ENCODE peak calls at places on chromosomes 13 and 19, in four cellular contexts. K, Q, Z and X are unnamed samples.

GRCh38 chr19:58361900-58362271 is 665 bp downstream of the ZNF497 start:
- DNase-seq in Q (peak), K (no peak), Z (peak), X (peak)

GRCh38 chr19:41540041-41540695 is 35.8 kb upstream of the CEACAM21 start:
- DNase-seq in K (no peak), Q (no peak), Z (no peak), X (no peak)

GRCh38 chr13:113930711-113931637 is 42.9 kb downstream of the C13orf46 start:
- DNase-seq in Z (no peak), Q (no peak), K (no peak), X (no peak)

GRCh38 chr19:7914598-7915045 is at the start of gene TGFBR3L:
- DNase-seq in K (no peak), Q (no peak), Z (no peak), X (no peak)

GRCh38 chr19:750640-751423 is at the start of gene MISP:
- DNase-seq in Z (no peak), K (no peak), Q (no peak), X (no peak)

GRCh38 chr19:50501186-50501567 is 9.8 kb downstream of the JOSD2 start:
- DNase-seq in Q (no peak), K (no peak), Z (no peak), X (no peak)

GRCh38 chr19:19259741-19260140 is 13.4 kb downstream of the TM6SF2 start:
- DNase-seq in Q (no peak), Z (no peak), K (no peak), X (peak)

GRCh38 chr13:74026753-74027152 is 107.5 kb downstream of the KLF12 start:
- DNase-seq in Z (no peak), K (no peak), Q (no peak), X (peak)

GRCh38 chr13:36420437-36420891 is 11.8 kb upstream of the CCNA1 start:
- DNase-seq in Z (peak), Q (peak), K (no peak), X (peak)

DNA sequence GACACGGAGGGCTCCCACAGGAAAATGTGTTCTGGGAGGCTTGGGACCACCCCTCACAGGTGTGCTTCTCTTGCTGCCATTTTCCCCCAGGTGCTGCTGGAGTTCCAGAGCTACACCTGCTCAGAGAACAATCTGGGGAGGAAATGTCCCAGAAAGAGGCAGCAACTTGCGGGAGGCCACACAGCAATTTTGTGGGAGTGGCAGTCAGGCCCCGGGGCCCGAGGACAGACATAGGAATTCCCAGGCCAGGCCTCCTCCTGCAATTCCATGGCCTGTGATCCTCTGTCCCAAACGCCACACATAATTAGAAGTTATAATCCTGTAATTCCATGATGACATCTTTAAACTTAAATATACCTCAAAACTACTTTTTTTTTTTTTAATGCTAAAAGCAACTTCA is 1.8 kb downstream of the RHPN2 start:
- DNase-seq in Q (no peak), K (no peak), Z (no peak), X (no peak)
- H3K4me3 ChIP-seq in Q (no peak), K (no peak), Z (no peak), X (peak)

DNA sequence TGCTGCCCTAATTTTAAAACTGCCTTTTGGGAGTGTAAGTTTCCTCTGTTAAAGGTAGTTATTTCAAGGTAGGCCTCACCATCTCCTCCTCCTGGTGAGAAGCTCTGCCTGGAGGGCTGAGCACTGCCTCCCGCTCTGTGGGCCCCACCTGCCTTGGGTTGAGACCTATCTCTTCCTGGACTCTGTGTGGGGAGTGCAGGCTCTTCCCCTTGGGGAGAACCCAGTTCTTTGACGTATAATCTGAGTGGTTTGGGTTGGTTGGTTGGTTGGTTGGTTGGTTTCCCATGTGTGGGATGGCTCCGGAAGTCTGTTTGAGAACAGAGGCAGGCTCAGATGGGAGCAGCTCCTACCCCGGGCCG is 39.1 kb downstream of the ACTN4 start:
- DNase-seq in K (no peak), Z (no peak), Q (no peak), X (no peak)
- H3K4me3 ChIP-seq in K (no peak), Z (no peak), Q (no peak), X (peak)

GRCh38 chr19:2488942-2489731 is 13.2 kb downstream of the GADD45B start:
- DNase-seq in Q (no peak), K (no peak), Z (no peak), X (peak)

GRCh38 chr19:2490659-2491058 is 14.7 kb downstream of the GADD45B start:
- DNase-seq in Z (no peak), Q (no peak), K (no peak), X (no peak)

GRCh38 chr19:2487090-2487489 is 11.2 kb downstream of the GADD45B start:
- DNase-seq in Q (no peak), Z (no peak), K (no peak), X (no peak)

GRCh38 chr19:2487780-2488330 is 11.9 kb downstream of the GADD45B start:
- DNase-seq in K (no peak), Q (no peak), Z (no peak), X (no peak)

DNA sequence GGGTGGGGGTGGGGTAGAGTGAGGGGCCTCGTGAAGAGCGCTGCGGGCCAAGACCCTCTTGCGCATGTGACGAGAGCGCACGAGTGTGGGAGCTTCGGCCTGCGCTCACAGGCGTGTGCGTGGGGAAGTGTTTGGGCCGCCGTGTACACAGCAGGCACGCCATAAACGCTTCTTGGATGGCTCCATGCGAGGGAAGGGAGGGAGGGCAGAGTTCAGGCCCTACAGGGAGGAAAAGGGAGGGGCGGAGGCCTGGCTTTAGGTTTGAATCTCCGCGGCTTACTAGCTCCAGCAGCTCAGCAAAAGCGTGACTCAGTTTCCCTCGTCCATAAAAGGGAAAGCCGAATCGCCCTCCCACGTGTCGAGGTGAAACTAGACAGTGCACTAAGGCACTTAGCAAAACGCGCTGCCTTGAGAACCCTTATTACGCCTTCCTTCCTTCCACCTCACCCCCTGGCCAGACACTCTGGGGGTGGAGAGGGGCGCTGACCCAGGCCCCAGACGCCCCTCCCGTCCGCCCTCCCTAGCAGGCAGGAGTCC is 12.5 kb downstream of the GADD45B start:
- DNase-seq in Z (no peak), Q (no peak), K (no peak), X (no peak)
- H3K4me3 ChIP-seq in Z (peak), Q (peak), K (peak), X (peak)

GRCh38 chr19:23049256-23049655 is 46.3 kb upstream of the ZNF728 start:
- DNase-seq in Q (no peak), K (no peak), Z (no peak), X (no peak)
- H3K4me3 ChIP-seq in Q (no peak), K (no peak), Z (no peak), X (no peak)

DNA sequence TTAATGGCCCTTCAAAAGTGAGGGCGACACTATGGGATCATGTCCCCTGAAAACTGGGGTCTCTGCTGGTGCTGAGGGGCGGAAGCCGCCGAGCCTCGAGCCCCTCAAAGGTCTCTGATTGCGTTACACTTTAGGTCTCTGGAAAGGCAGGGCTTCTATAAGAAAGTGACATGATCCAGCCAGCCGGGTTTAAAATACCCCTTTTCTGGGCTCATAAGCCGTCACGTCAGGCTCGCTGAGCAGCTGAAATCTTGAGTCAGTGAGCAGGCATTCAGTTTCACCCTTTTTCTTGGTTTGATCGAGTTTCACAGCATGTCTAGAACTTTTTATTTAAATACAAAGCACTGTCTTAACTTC is 600 bp upstream of the HMGB1 start:
- DNase-seq in Z (peak), K (no peak), Q (no peak), X (peak)
- H3K4me3 ChIP-seq in Z (peak), K (peak), Q (no peak), X (peak)